ENCODE peak calls at places on chromosome 22, in six cellular contexts. U is HepG2, Y is A549, D is K562, C is GM12878, I is IMR-90. P is an unnamed sample.

GRCh38 chr22:23182289-23183106 is 2.2 kb downstream of the BCR start:
- DNase-seq in Y (no peak), U (no peak), D (peak; percentile 85), I (peak; percentile 19), C (peak; percentile 32), P (peak; percentile 66)

GRCh38 chr22:31806751-31807150 is 52.9 kb downstream of the DEPDC5 start:
- DNase-seq in U (no peak), I (no peak), Y (no peak), D (no peak), C (no peak), P (no peak)

GRCh38 chr22:35872451-35872850 is 154.8 kb downstream of the APOL5 start:
- DNase-seq in Y (no peak), C (no peak), U (no peak), I (no peak), D (no peak), P (no peak)

GRCh38 chr22:17213976-17214375 is 5.3 kb downstream of the ADA2 start:
- DNase-seq in Y (no peak), I (peak; percentile 3), D (peak; percentile 62), U (peak; percentile 21), C (no peak), P (peak; percentile 66)

GRCh38 chr22:22458896-22459588 is 49.5 kb downstream of the ZNF280B start:
- DNase-seq in Y (no peak), I (no peak), C (no peak), D (no peak), U (no peak), P (no peak)

GRCh38 chr22:29207231-29207550 is 1.5 kb downstream of the EMID1 start:
- DNase-seq in D (no peak), I (no peak), U (no peak), Y (no peak), C (no peak), P (no peak)

GRCh38 chr22:42026705-42027104 is 28.1 kb downstream of the WBP2NL start:
- DNase-seq in Y (no peak), C (no peak), D (no peak), I (no peak), U (no peak), P (no peak)

GRCh38 chr22:24037851-24038765 is 27.0 kb downstream of the CABIN1 start:
- DNase-seq in U (no peak), D (no peak), Y (no peak), C (no peak), I (no peak), P (no peak)

GRCh38 chr22:19965771-19966709 is 24.4 kb upstream of the TXNRD2 start:
- DNase-seq in Y (no peak), C (no peak), U (no peak), I (no peak), D (peak; percentile 84), P (peak; percentile 57)

GRCh38 chr22:30348837-30349236 is 7.9 kb downstream of the SF3A1 start:
- DNase-seq in U (no peak), Y (no peak), I (no peak), C (no peak), D (no peak), P (no peak)

GRCh38 chr22:25110846-25111578 is 88.6 kb upstream of the CRYBB3 start:
- DNase-seq in U (peak; percentile 91), Y (peak; percentile 50), C (peak; percentile 26), I (peak; percentile 67), D (peak; percentile 40), P (peak; percentile 89)

DNA sequence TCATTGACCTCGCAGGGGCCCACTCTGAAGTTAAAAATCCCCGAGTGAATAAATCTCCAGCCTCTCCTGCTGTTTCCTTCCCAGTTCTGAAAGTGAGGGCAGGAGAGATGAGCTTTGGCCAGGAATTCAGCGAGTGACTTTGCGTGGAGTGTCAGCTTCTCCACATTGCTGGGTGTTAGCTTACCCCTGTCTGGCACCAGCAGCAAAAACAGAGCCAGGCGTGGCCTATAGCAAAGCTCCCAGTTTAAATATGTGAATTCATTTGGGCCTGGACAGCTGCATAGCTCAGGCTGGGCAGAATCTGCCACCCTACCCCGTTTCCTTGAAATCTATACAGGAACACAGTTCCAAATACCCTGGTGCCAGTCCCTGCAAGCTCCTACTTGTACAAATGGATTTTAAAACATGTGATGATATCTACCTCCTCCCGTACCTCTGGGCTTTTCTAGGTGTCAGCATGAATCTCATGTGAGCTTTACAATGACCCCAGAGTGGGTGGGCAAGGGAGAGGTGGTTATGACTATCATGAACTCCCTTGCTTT is 25.6 kb downstream of the TIMP3 start:
- DNase-seq in C (no peak), U (no peak), I (no peak), Y (no peak), D (no peak), P (no peak)
- TF ChIP-seq BHLHE40 in C (no peak), U (no peak), I (no peak), Y (no peak), D (no peak), P (no peak)

GRCh38 chr22:46104170-46104880 is 46.0 kb upstream of the PPARA start:
- DNase-seq in I (no peak), Y (no peak), U (no peak), C (no peak), D (no peak), P (no peak)
- TF ChIP-seq BHLHE40 in I (no peak), Y (no peak), U (no peak), C (no peak), D (no peak), P (no peak)

GRCh38 chr22:44933829-44934735 is 75.7 kb downstream of the PHF21B start:
- DNase-seq in Y (no peak), D (no peak), C (no peak), U (no peak), I (no peak), P (no peak)
- TF ChIP-seq BHLHE40 in Y (no peak), D (no peak), C (no peak), U (no peak), I (no peak), P (no peak)

GRCh38 chr22:39956932-39957664 is 3.1 kb upstream of the TMA7B start:
- DNase-seq in U (no peak), I (no peak), C (peak; percentile 71), D (no peak), Y (no peak), P (no peak)

GRCh38 chr22:39954584-39955055 is 5.6 kb upstream of the TMA7B start:
- DNase-seq in D (no peak), U (peak; percentile 46), C (no peak), I (peak; percentile 94), Y (no peak), P (no peak)

GRCh38 chr22:39958009-39958711 is 2.0 kb upstream of the TMA7B start:
- DNase-seq in U (no peak), D (no peak), I (no peak), C (no peak), Y (no peak), P (no peak)

GRCh38 chr22:39953101-39953500 is 7.1 kb upstream of the TMA7B start:
- DNase-seq in Y (no peak), D (no peak), U (no peak), I (no peak), C (no peak), P (no peak)

DNA sequence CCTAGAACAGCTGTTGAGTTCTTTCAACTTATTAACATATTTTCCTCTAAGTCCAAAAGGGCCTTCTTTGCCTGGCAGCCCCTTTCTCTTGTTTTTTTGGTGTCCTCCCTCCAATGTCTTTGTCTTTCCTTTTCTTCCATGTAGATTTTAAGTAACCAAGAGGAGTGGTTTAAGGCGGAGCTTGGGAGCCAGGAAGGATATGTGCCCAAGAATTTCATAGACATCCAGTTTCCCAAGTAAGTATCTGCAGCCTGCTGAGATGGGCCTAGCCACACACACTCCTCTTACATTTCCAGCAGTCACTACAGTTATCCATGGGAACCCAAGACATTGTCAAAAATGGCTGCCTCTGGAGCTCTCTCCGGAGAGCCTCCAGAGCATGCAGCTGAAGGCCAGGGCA is 4.5 kb upstream of the TMA7B start:
- DNase-seq in U (no peak), D (no peak), C (no peak), Y (no peak), I (no peak), P (no peak)
- TF ChIP-seq BHLHE40 in U (no peak), D (no peak), C (no peak), Y (no peak), I (no peak), P (no peak)

GRCh38 chr22:48798281-48799226 is 1029.1 kb downstream of the BRD1 start:
- DNase-seq in U (no peak), I (no peak), C (no peak), Y (no peak), D (no peak), P (no peak)

GRCh38 chr22:48800886-48801607 is 1026.6 kb downstream of the BRD1 start:
- DNase-seq in Y (no peak), U (no peak), I (no peak), C (no peak), D (no peak), P (no peak)

GRCh38 chr22:48802576-48802975 is 1025.1 kb downstream of the BRD1 start:
- DNase-seq in U (no peak), D (no peak), C (no peak), I (no peak), Y (no peak), P (no peak)

GRCh38 chr22:48799227-48799970 is 1028.3 kb downstream of the BRD1 start:
- DNase-seq in I (no peak), C (no peak), Y (no peak), U (no peak), D (no peak), P (no peak)

GRCh38 chr22:48800036-48800885 is 1027.4 kb downstream of the BRD1 start:
- DNase-seq in Y (no peak), I (no peak), D (no peak), C (no peak), U (no peak), P (no peak)
- TF ChIP-seq BHLHE40 in Y (no peak), I (no peak), D (no peak), C (no peak), U (no peak), P (no peak)